ENCODE peak calls at places on chromosomes 4 and X, in six cellular contexts. J is mesenchymal stem cell, A is iPS-NIHi11, E is progenitor cell of endocrine pancreas, U is A549, B is Right ventricle myocardium superior. W is an unnamed sample.

GRCh38 chr4:186144596-186145569 is 40.4 kb downstream of the FAM149A start:
- DNase-seq in J (peak), A (peak), E (peak), U (peak), B (peak), W (no peak)

GRCh38 chr4:1775731-1776500 is 17.2 kb upstream of the FGFR3 start:
- DNase-seq in J (no peak), A (no peak), E (no peak), U (no peak), B (no peak), W (no peak)

GRCh38 chr4:122635205-122635604 is 14.3 kb upstream of the IL21 start:
- DNase-seq in J (no peak), A (no peak), E (no peak), U (no peak), B (no peak), W (no peak)

GRCh38 chr4:145861331-145862318 is 77.0 kb downstream of the ZNF827 start:
- DNase-seq in J (no peak), A (peak), E (no peak), U (no peak), B (no peak), W (no peak)

GRCh38 chrX:15947648-15948317 is 93.2 kb upstream of the AP1S2 start:
- DNase-seq in J (peak), A (peak), E (no peak), U (no peak), B (no peak), W (no peak)

GRCh38 chrX:39519213-39519544 is 578.6 kb downstream of the BCOR start:
- DNase-seq in J (no peak), A (no peak), E (no peak), U (no peak), B (no peak), W (no peak)

GRCh38 chr4:176769519-176769918 is 23.2 kb downstream of the VEGFC start:
- DNase-seq in J (peak), A (no peak), E (no peak), U (no peak), B (no peak), W (no peak)

GRCh38 chr4:973431-974397 is at the start of gene DGKQ:
- DNase-seq in J (peak), A (peak), E (peak), U (peak), B (peak), W (peak)

GRCh38 chr4:168484626-168485025 is 4.3 kb upstream of the DDX60L start:
- DNase-seq in J (peak), A (no peak), E (no peak), U (no peak), B (no peak), W (no peak)

GRCh38 chrX:154775611-154776349 is 13.1 kb downstream of the DKC1 start:
- DNase-seq in J (no peak), A (peak), E (no peak), U (no peak), B (peak), W (no peak)

GRCh38 chr4:84870398-84871163 is 95.9 kb downstream of the WDFY3 start:
- DNase-seq in J (peak), A (peak), E (no peak), U (peak), B (no peak), W (no peak)

GRCh38 chr4:101288365-101289145 is 58.8 kb downstream of the PPP3CA start:
- DNase-seq in J (no peak), A (no peak), E (no peak), U (no peak), B (no peak), W (no peak)

GRCh38 chr4:111837761-111838160 is 307.5 kb upstream of the FAM241A start:
- DNase-seq in J (no peak), A (no peak), E (no peak), U (no peak), B (no peak), W (no peak)

GRCh38 chr4:30821891-30822612 is 101.9 kb downstream of the PCDH7 start:
- DNase-seq in J (peak), A (peak), E (no peak), U (no peak), B (no peak), W (no peak)

GRCh38 chr4:104451573-104451972 is 43.1 kb downstream of the CXXC4 start:
- DNase-seq in J (peak), A (no peak), E (no peak), U (no peak), B (no peak), W (peak)

GRCh38 chrX:10902001-10902400 is 209.1 kb upstream of the HCCS start:
- DNase-seq in J (peak), A (no peak), E (no peak), U (no peak), B (no peak), W (no peak)

GRCh38 chr4:41792166-41792565 is 43.6 kb upstream of the PHOX2B start:
- DNase-seq in J (no peak), A (no peak), E (no peak), U (no peak), B (no peak), W (no peak)

GRCh38 chrX:153640045-153640686 is 6.8 kb upstream of the DUSP9 start:
- DNase-seq in J (no peak), A (no peak), E (no peak), U (no peak), B (no peak), W (no peak)

GRCh38 chrX:118373538-118373937 is 27.6 kb downstream of the WDR44 start:
- DNase-seq in J (peak), A (no peak), E (no peak), U (no peak), B (no peak), W (no peak)

GRCh38 chr4:42995343-42995944 is 102.9 kb downstream of the GRXCR1 start:
- DNase-seq in J (peak), A (peak), E (no peak), U (peak), B (no peak), W (peak)

GRCh38 chrX:7027071-7027470 is 120.4 kb upstream of the STS start:
- DNase-seq in J (no peak), A (no peak), E (no peak), U (no peak), B (no peak), W (no peak)

GRCh38 chrX:136128743-136129142 is 18.6 kb upstream of the FHL1 start:
- DNase-seq in J (no peak), A (no peak), E (no peak), U (no peak), B (no peak), W (no peak)

GRCh38 chr4:170198742-170199141 is 109.0 kb upstream of the AADAT start:
- DNase-seq in J (peak), A (no peak), E (no peak), U (no peak), B (no peak), W (no peak)

GRCh38 chrX:153944140-153944799 is at the start of gene RENBP:
- DNase-seq in J (no peak), A (peak), E (no peak), U (no peak), B (peak), W (no peak)

GRCh38 chr4:64539234-64539849 is 130.1 kb upstream of the TECRL start:
- DNase-seq in J (peak), A (peak), E (peak), U (peak), B (no peak), W (peak)

GRCh38 chrX:111837226-111837625 is 38.8 kb upstream of the TRPC5OS start:
- DNase-seq in J (no peak), A (no peak), E (no peak), U (no peak), B (no peak), W (no peak)

GRCh38 chr4:95693594-95693993 is 144.8 kb upstream of the UNC5C start:
- DNase-seq in J (peak), A (peak), E (no peak), U (no peak), B (no peak), W (no peak)

GRCh38 chr4:118776166-118776954 is 59.6 kb downstream of the SEC24D start:
- DNase-seq in J (peak), A (no peak), E (no peak), U (no peak), B (no peak), W (no peak)

GRCh38 chr4:24013666-24014422 is 124.0 kb upstream of the PPARGC1A start:
- DNase-seq in J (no peak), A (no peak), E (no peak), U (no peak), B (no peak), W (no peak)

GRCh38 chr4:38294238-38294637 is 334.0 kb downstream of the PTTG2 start:
- DNase-seq in J (no peak), A (no peak), E (no peak), U (no peak), B (no peak), W (no peak)

W was measured in hippocampal formation.